ENCODE peak calls at places on chromosome 12, in nine cellular contexts. W is T1000; U is GM12891; X is GM23248; G is SK-MEL-5; S is stromal cell of bone marrow; O is pons; M is putamen; A is activated CD4-positive, alpha-beta T cell treated with anti-CD3 and anti-CD28 coated beads, Interleukin-2, amount 50 U/mL, for 4 hours. E is an unnamed sample.

GRCh38 chr12:56188786-56189335 is 422 bp downstream of the SMARCC2 start:
- DNase-seq in W (no peak), U (peak; percentile 38), X (peak; percentile 36), G (no peak), S (no peak), O (no peak), M (no peak), A (peak; percentile 13), E (no peak)

GRCh38 chr12:100868487-100868886 is 73.9 kb downstream of the ANO4 start:
- DNase-seq in W (peak; percentile 43), U (no peak), X (peak; percentile 86), G (no peak), S (peak; percentile 43), O (no peak), M (no peak), A (no peak), E (no peak)

GRCh38 chr12:11607313-11608081 is 42.0 kb upstream of the ETV6 start:
- DNase-seq in W (no peak), U (no peak), X (peak; percentile 19), G (no peak), S (no peak), O (no peak), M (no peak), A (no peak), E (no peak)

GRCh38 chr12:129102233-129102632 is 249.0 kb downstream of the GLT1D1 start:
- DNase-seq in W (no peak), U (no peak), X (no peak), G (no peak), S (no peak), O (no peak), M (no peak), A (no peak), E (no peak)

GRCh38 chr12:123712780-123713319 is 697 bp downstream of the ATP6V0A2 start:
- DNase-seq in W (no peak), U (no peak), X (peak; percentile 45), G (no peak), S (no peak), O (no peak), M (no peak), A (no peak), E (no peak)

GRCh38 chr12:113766880-113767878 is 198.9 kb downstream of the RBM19 start:
- DNase-seq in W (peak; percentile 12), U (no peak), X (peak; percentile 83), G (peak; percentile 34), S (peak; percentile 38), O (no peak), M (peak; percentile 18), A (no peak), E (no peak)

GRCh38 chr12:47156167-47156736 is 76.5 kb upstream of the AMIGO2 start:
- DNase-seq in W (no peak), U (no peak), X (peak; percentile 34), G (no peak), S (no peak), O (no peak), M (no peak), A (no peak), E (no peak)

GRCh38 chr12:15719230-15719629 is 70.0 kb downstream of the EPS8 start:
- DNase-seq in W (no peak), U (no peak), X (peak; percentile 75), G (peak; percentile 65), S (no peak), O (no peak), M (no peak), A (no peak), E (no peak)

GRCh38 chr12:114406326-114407033 is 536 bp upstream of the TBX5 start:
- DNase-seq in W (no peak), U (no peak), X (peak; percentile 87), G (no peak), S (no peak), O (no peak), M (no peak), A (no peak), E (no peak)

GRCh38 chr12:25689996-25690501 is 137.0 kb upstream of the LMNTD1 start:
- DNase-seq in W (peak; percentile 43), U (no peak), X (peak; percentile 24), G (no peak), S (no peak), O (peak; percentile 22), M (no peak), A (no peak), E (peak; percentile 37)

GRCh38 chr12:107145397-107145796 is 52.0 kb upstream of the CRY1 start:
- DNase-seq in W (no peak), U (no peak), X (peak; percentile 18), G (no peak), S (no peak), O (no peak), M (no peak), A (no peak), E (no peak)

GRCh38 chr12:122227341-122227740 is 1.5 kb upstream of the DIABLO start:
- DNase-seq in W (no peak), U (no peak), X (no peak), G (no peak), S (no peak), O (no peak), M (no peak), A (no peak), E (no peak)

GRCh38 chr12:25764892-25765291 is 193.6 kb upstream of the RASSF8 start:
- DNase-seq in W (no peak), U (no peak), X (no peak), G (no peak), S (no peak), O (no peak), M (no peak), A (no peak), E (no peak)

GRCh38 chr12:68334136-68334535 is 2.0 kb upstream of the MDM1 start:
- DNase-seq in W (no peak), U (no peak), X (no peak), G (peak; percentile 38), S (no peak), O (peak; percentile 48), M (no peak), A (no peak), E (no peak)

GRCh38 chr12:45407967-45408743 is 192.3 kb downstream of the ANO6 start:
- DNase-seq in W (no peak), U (no peak), X (no peak), G (no peak), S (no peak), O (no peak), M (no peak), A (no peak), E (no peak)

GRCh38 chr12:31950492-31950891 is 8.7 kb upstream of the RESF1 start:
- DNase-seq in W (no peak), U (no peak), X (no peak), G (no peak), S (no peak), O (no peak), M (no peak), A (no peak), E (no peak)

GRCh38 chr12:82835217-82835616 is 148.5 kb downstream of the TMTC2 start:
- DNase-seq in W (no peak), U (no peak), X (peak; percentile 79), G (no peak), S (peak; percentile 60), O (no peak), M (no peak), A (no peak), E (no peak)

GRCh38 chr12:2456122-2456812 is 338.5 kb upstream of the FKBP4 start:
- DNase-seq in W (no peak), U (no peak), X (no peak), G (no peak), S (no peak), O (no peak), M (no peak), A (no peak), E (no peak)

GRCh38 chr12:131454418-131455217 is 256.3 kb upstream of the SFSWAP start:
- DNase-seq in W (no peak), U (peak; percentile 67), X (peak; percentile 34), G (peak; percentile 74), S (no peak), O (no peak), M (no peak), A (no peak), E (peak; percentile 9)

GRCh38 chr12:68040450-68041075 is 51.3 kb downstream of the IFNG-AS1 start:
- DNase-seq in W (peak; percentile 50), U (peak; percentile 46), X (peak; percentile 72), G (peak; percentile 82), S (peak; percentile 71), O (peak; percentile 85), M (peak; percentile 75), A (peak; percentile 65), E (peak; percentile 73)

GRCh38 chr12:82554529-82554928 is 132.2 kb upstream of the TMTC2 start:
- DNase-seq in W (no peak), U (no peak), X (no peak), G (no peak), S (peak; percentile 7), O (no peak), M (no peak), A (no peak), E (no peak)

GRCh38 chr12:1531654-1532366 is 62.6 kb downstream of the FBXL14 start:
- DNase-seq in W (no peak), U (peak; percentile 40), X (peak; percentile 60), G (no peak), S (no peak), O (no peak), M (peak; percentile 56), A (no peak), E (no peak)

GRCh38 chr12:68119250-68119649 is 40.3 kb downstream of the IFNG start:
- DNase-seq in W (no peak), U (no peak), X (no peak), G (no peak), S (no peak), O (no peak), M (no peak), A (no peak), E (no peak)

GRCh38 chr12:9699898-9700605 is 30.5 kb downstream of the CLEC2D start:
- DNase-seq in W (no peak), U (no peak), X (peak; percentile 37), G (no peak), S (no peak), O (no peak), M (no peak), A (no peak), E (no peak)

GRCh38 chr12:3117628-3118027 is 40.4 kb downstream of the TSPAN9 start:
- DNase-seq in W (peak; percentile 63), U (no peak), X (peak; percentile 88), G (no peak), S (peak; percentile 69), O (no peak), M (no peak), A (no peak), E (no peak)

GRCh38 chr12:81809829-81810595 is 50.9 kb upstream of the PPFIA2 start:
- DNase-seq in W (no peak), U (no peak), X (no peak), G (no peak), S (peak; percentile 45), O (peak; percentile 28), M (no peak), A (no peak), E (no peak)

GRCh38 chr12:46518184-46518583 is 145.6 kb upstream of the SLC38A2 start:
- DNase-seq in W (no peak), U (no peak), X (no peak), G (no peak), S (no peak), O (no peak), M (no peak), A (no peak), E (no peak)

GRCh38 chr12:62834971-62835547 is 99.9 kb downstream of the PPM1H start:
- DNase-seq in W (peak; percentile 54), U (no peak), X (peak; percentile 67), G (no peak), S (peak; percentile 21), O (no peak), M (no peak), A (no peak), E (no peak)

GRCh38 chr12:124391340-124392261 is 96.7 kb downstream of the RFLNA start:
- DNase-seq in W (no peak), U (peak; percentile 77), X (peak; percentile 86), G (no peak), S (no peak), O (no peak), M (no peak), A (peak; percentile 35), E (peak; percentile 48)

GRCh38 chr12:110102255-110102654 is 21.9 kb upstream of the IFT81 start:
- DNase-seq in W (peak; percentile 80), U (no peak), X (peak; percentile 66), G (peak; percentile 86), S (peak; percentile 36), O (peak; percentile 65), M (no peak), A (no peak), E (peak; percentile 46)

E was measured in globus pallidus.